ENCODE peak calls at places on chromosomes 7 and 10, in five cellular contexts. B is right atrium auricular region; F is GM23248; W is endodermal cell; V is CD8-positive, alpha-beta memory T cell. D is an unnamed sample. For H3K36me3 and H3K4me1, the result is how much of the 10 kb centered on the place peaks cover.

GRCh38 chr10:100485336-100485735 is 22.5 kb downstream of the WNT8B start:
- DNase-seq in V (no peak), W (peak), B (no peak), F (no peak), D (no peak)

GRCh38 chr7:35366167-35367155 is 112.6 kb upstream of the TBX20 start:
- DNase-seq in V (no peak), W (peak), B (peak), F (no peak), D (no peak)

GRCh38 chr7:4132221-4132620 is 549.9 kb upstream of the FOXK1 start:
- DNase-seq in W (no peak), F (no peak), B (no peak), V (no peak), D (no peak)

GRCh38 chr7:95859434-95859833 is 87.1 kb downstream of the DYNC1I1 start:
- DNase-seq in F (peak), W (peak), V (no peak), B (no peak), D (no peak)

GRCh38 chr10:33720161-33720560 is 385.7 kb upstream of the NRP1 start:
- DNase-seq in B (no peak), V (no peak), W (no peak), F (no peak), D (no peak)

GRCh38 chr7:112386619-112387018 is 63.6 kb upstream of the IFRD1 start:
- DNase-seq in F (peak), B (no peak), V (no peak), W (no peak), D (no peak)

GRCh38 chr7:111803015-111803758 is 240.9 kb upstream of the IMMP2L start:
- DNase-seq in V (no peak), F (peak), B (no peak), W (no peak), D (no peak)

GRCh38 chr10:69391158-69391557 is 25.6 kb downstream of the TACR2 start:
- DNase-seq in B (no peak), F (no peak), V (no peak), W (peak), D (no peak)

GRCh38 chr7:47407821-47408674 is 173.9 kb downstream of the TNS3 start:
- DNase-seq in B (no peak), W (peak), F (no peak), V (no peak), D (peak)

GRCh38 chr10:7544203-7544602 is 122.6 kb downstream of the ITIH5 start:
- DNase-seq in W (no peak), V (no peak), B (no peak), F (no peak), D (no peak)

GRCh38 chr10:5582736-5583135 is 58.0 kb downstream of the CALML3 start:
- DNase-seq in V (no peak), F (no peak), W (peak), B (no peak), D (peak)

GRCh38 chr7:87359366-87359765 is 13.9 kb downstream of the CROT start:
- DNase-seq in W (no peak), B (no peak), V (no peak), F (peak), D (no peak)

GRCh38 chr7:148699024-148699771 is 495 bp downstream of the CUL1 start:
- DNase-seq in F (peak), V (peak), W (peak), B (peak), D (peak)

GRCh38 chr10:11176746-11177145 is 159.1 kb downstream of the CELF2 start:
- DNase-seq in F (no peak), B (no peak), W (no peak), V (no peak), D (no peak)

GRCh38 chr7:44761207-44762161 is 12.8 kb downstream of the ZMIZ2 start:
- DNase-seq in V (no peak), W (peak), F (peak), B (no peak), D (peak)

GRCh38 chr7:149060161-149060560 is 30.4 kb downstream of the ZNF786 start:
- DNase-seq in F (no peak), W (no peak), B (no peak), V (no peak), D (no peak)

GRCh38 chr10:841535-841934 is 90.0 kb downstream of the LARP4B start:
- DNase-seq in W (no peak), B (no peak), V (no peak), F (no peak), D (no peak)

GRCh38 chr10:843703-844102 is 87.8 kb downstream of the LARP4B start:
- DNase-seq in F (peak), V (no peak), W (no peak), B (no peak), D (no peak)

GRCh38 chr10:845526-845925 is 86.0 kb downstream of the LARP4B start:
- DNase-seq in F (no peak), W (no peak), V (no peak), B (no peak), D (no peak)

GRCh38 chr10:842795-843194 is 88.7 kb downstream of the LARP4B start:
- DNase-seq in B (no peak), F (no peak), V (no peak), W (no peak), D (no peak)

DNA sequence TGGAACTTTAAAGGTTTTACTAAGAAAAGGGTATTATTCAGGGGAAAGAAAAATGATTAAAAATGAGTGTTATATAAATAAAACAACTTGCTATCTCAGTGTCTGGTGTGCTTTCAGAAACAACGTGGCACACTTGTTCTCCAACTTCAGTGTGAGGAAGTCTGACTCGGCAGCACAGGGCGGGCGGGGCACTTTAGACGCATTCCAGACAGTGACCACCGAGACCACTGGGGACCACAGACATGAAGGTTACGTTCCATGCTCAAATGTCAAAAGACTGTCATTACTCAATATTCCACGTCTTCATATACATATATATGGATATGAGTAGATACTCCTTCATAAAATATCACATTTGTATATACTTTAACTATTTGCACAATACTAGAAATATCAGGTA is 87.0 kb downstream of the LARP4B start:
- DNase-seq in W (no peak), F (peak), B (no peak), V (no peak), D (no peak)
- H3K36me3 ChIP-seq in W (half or more), F (under half), B (under half), V (under half), D (under half)

GRCh38 chr7:131537581-131537980 is 18.8 kb downstream of the PODXL start:
- DNase-seq in B (no peak), V (no peak), W (no peak), F (peak), D (no peak)
- H3K4me1 ChIP-seq in B (under half), V (under half), W (under half), F (under half), D (under half)

GRCh38 chr10:93438796-93439253 is 43.3 kb downstream of the MYOF start:
- DNase-seq in W (peak), F (no peak), V (no peak), B (no peak), D (no peak)
- H3K4me3 ChIP-seq in W (peak), F (no peak), V (no peak), B (no peak), D (no peak)

DNA sequence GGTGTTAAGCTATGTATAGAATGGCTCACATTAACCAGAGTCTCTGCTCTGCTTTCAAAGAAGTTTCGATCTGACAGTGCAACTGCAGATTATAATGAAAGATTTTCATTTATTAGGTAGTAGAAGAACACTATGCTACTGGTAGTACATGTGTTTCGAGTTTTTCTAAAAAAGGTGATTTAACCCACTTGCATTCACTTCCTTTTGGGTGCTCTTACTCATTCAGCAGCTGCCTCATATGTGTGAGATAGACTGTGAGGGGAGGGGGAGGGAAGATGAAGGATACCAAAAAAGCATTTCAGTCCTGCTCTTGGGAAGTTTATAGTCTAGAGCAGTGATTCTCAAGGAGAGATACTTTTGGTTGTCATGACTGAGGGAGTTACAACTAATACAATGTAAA is 20.4 kb downstream of the PLEKHA8 start:
- DNase-seq in F (peak), V (no peak), B (no peak), W (no peak), D (no peak)
- H3K36me3 ChIP-seq in F (under half), V (under half), B (under half), W (half or more), D (under half)

GRCh38 chr10:77390481-77390891 is 247.1 kb downstream of the KCNMA1 start:
- DNase-seq in V (no peak), B (no peak), W (peak), F (peak), D (no peak)
- H3K4me1 ChIP-seq in V (under half), B (under half), W (under half), F (half or more), D (under half)

D was measured in mucosa of descending colon.